ENCODE peak calls at places on chromosomes 6 and 20, in four cellular contexts. G is GM12891, S is GM12878, X is K562. V is an unnamed sample.

GRCh38 chr6:47034919-47035318 is 7.2 kb downstream of the ADGRF1 start:
- DNase-seq in G (no peak), S (no peak), X (no peak), V (no peak)

GRCh38 chr6:42363906-42364859 is 87.5 kb downstream of the TRERF1 start:
- DNase-seq in G (no peak), S (no peak), X (no peak), V (no peak)

GRCh38 chr6:165599596-165600487 is 63.2 kb downstream of the PDE10A start:
- DNase-seq in G (no peak), S (no peak), X (no peak), V (no peak)

GRCh38 chr20:2899243-2899642 is 26.0 kb downstream of the PTPRA start:
- DNase-seq in G (no peak), S (peak; percentile 12), X (no peak), V (no peak)

GRCh38 chr6:106114492-106114891 is 28.4 kb downstream of the PRDM1 start:
- DNase-seq in G (no peak), S (peak; percentile 62), X (no peak), V (no peak)

GRCh38 chr6:27053738-27054137 is 193.8 kb upstream of the PRSS16 start:
- DNase-seq in G (no peak), S (peak; percentile 38), X (no peak), V (no peak)

GRCh38 chr20:63114693-63115069 is 101.2 kb downstream of the YTHDF1 start:
- DNase-seq in G (no peak), S (no peak), X (no peak), V (no peak)

GRCh38 chr6:75563032-75563431 is 38.6 kb upstream of the SENP6 start:
- DNase-seq in G (no peak), S (no peak), X (peak; percentile 30), V (peak; percentile 24)

GRCh38 chr20:23629542-23630391 is 8.0 kb downstream of the CST3 start:
- DNase-seq in G (no peak), S (no peak), X (no peak), V (no peak)

GRCh38 chr20:32576560-32576959 is 8.6 kb downstream of the NOL4L start:
- DNase-seq in G (no peak), S (no peak), X (no peak), V (no peak)

GRCh38 chr6:154613137-154613676 is 102.7 kb upstream of the CNKSR3 start:
- DNase-seq in G (no peak), S (no peak), X (peak; percentile 69), V (no peak)
- TF ChIP-seq POLR2AphosphoS5 in G (no peak), S (no peak), X (no peak), V (no peak)

GRCh38 chr20:45432294-45432693 is 16.4 kb downstream of the PIGT start:
- DNase-seq in G (no peak), S (peak; percentile 76), X (no peak), V (peak; percentile 93)
- TF ChIP-seq SPI1 in G (peak; percentile 74), S (peak; percentile 59), X (no peak), V (peak; percentile 90)

GRCh38 chr6:32968093-32968769 is at the start of gene BRD2:
- DNase-seq in G (peak; percentile 76), S (peak; percentile 93), X (peak; percentile 99), V (peak; percentile 97)

GRCh38 chr6:32968770-32969684 is 633 bp downstream of the BRD2 start:
- DNase-seq in G (peak; percentile 57), S (no peak), X (peak; percentile 94), V (peak; percentile 91)

GRCh38 chr6:32969685-32970412 is 1.5 kb downstream of the BRD2 start:
- DNase-seq in G (no peak), S (no peak), X (peak; percentile 93), V (peak; percentile 68)

GRCh38 chr6:32965901-32966300 is 2.5 kb upstream of the BRD2 start:
- DNase-seq in G (no peak), S (no peak), X (no peak), V (no peak)

DNA sequence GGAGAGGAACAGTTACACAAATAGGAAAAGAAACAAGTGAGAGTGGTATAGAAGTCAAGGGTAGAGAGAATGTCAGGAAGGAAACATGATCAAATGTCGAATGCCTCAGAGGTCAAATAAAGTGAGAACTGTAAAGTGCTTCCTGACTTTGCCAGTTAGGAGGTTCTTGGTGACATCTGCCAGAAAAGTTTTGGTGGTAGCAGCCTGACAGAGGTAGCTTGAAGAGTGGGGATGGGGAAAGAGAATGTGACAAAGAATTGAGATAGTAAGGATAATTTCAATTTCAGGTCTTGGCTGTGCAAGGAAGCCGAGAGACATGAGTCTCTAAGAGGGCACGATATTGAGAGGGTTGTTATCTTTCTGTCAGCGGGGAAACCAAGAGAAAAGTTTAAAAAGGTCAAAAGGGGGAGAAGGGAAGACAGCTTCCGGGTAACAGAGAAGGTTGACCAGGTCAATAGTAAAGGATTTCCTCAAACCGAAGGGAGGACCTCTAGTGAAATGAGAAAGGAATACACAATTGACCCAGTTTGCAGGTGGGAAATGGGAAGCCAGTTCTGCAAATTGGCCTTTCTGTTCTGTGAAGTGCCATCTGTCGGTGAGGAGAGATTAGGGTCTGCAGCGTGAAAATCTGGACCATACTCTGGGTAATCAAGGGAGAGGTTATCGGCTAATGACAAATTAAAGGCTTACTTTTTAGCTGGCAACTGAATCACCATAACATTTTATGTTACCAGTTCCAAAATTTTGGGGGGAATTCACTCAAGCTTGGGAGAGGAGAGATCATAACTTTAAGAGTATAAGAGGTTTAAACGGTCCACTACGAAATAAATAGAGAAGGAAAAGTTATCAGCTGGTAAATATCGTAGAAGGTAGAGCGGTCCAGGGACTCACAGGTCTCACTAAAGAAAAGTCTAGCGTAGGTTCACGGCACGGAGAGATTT is 973 bp upstream of the BRD2 start:
- DNase-seq in G (no peak), S (no peak), X (peak; percentile 90), V (peak; percentile 76)
- TF ChIP-seq POLR2AphosphoS5 in G (peak; percentile 16), S (no peak), X (no peak), V (no peak)

GRCh38 chr20:61056136-61056535 is 195.9 kb upstream of the CDH4 start:
- DNase-seq in G (no peak), S (no peak), X (no peak), V (no peak)
- TF ChIP-seq SPI1 in G (no peak), S (no peak), X (no peak), V (no peak)

DNA sequence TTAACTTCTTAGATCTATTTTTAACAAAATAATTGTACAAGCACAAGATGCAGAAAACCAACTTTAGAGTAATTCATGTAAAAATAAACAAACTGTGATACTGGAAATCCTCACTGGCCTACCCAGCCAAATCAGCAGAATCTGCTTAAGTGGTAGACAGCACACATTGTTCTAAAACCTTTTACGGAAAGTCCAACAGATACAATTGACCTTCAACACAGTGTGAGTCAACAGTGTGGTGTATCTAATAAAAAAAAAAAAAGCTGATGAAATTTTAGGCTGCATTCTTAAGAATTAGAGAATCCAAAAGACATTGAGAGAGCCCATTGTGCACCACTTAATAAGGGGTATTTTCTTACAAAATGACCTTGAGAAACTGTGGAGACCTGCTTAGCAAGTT is 174.5 kb downstream of the COL21A1 start:
- DNase-seq in G (no peak), S (no peak), X (no peak), V (no peak)
- TF ChIP-seq POLR2AphosphoS5 in G (no peak), S (no peak), X (no peak), V (no peak)

GRCh38 chr6:124854338-124854922 is 107.8 kb upstream of the RNF217 start:
- DNase-seq in G (no peak), S (no peak), X (no peak), V (no peak)
- TF ChIP-seq SPI1 in G (no peak), S (no peak), X (no peak), V (no peak)

GRCh38 chr6:43799671-43800623 is 29.9 kb downstream of the VEGFA start:
- DNase-seq in G (no peak), S (no peak), X (peak; percentile 52), V (peak; percentile 92)

GRCh38 chr6:43803055-43803782 is 33.2 kb downstream of the VEGFA start:
- DNase-seq in G (no peak), S (no peak), X (peak; percentile 58), V (no peak)

GRCh38 chr6:43803783-43804549 is 34.0 kb downstream of the VEGFA start:
- DNase-seq in G (no peak), S (no peak), X (peak; percentile 52), V (peak; percentile 68)

GRCh38 chr6:43800746-43801488 is 30.9 kb downstream of the VEGFA start:
- DNase-seq in G (no peak), S (no peak), X (no peak), V (no peak)

DNA sequence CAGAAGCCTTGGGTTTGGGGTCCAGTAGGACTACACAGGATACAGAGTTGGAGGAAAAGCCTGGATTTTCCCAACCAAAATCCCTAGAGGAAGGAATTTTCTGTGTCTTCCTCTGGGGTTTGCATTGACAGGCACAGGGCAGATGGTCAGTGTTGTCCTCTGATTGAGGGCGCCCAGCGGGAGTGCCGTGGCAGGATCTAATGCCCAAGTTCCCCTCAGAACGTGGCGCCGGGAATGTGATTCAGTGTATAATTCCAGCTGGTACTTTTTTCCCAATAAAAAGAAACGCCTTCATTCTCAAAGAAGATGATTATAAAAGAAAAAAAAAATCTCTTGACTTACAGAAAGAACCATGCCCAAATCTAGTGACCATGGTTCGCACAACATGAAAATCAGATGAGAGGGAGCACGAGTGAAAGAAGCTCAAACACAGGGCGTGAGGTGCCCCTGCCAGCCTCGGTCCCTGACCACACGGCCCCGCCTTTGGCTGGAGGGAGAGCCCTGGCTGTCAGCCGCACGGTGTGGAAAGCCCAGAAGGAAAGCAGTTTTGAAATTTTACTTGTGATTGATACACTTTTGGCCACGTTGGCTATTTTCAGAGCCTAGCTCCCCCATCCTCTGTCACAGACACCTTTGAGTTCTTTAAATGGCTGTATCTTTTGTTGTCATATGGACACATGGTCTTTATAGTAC is 31.6 kb downstream of the VEGFA start:
- DNase-seq in G (no peak), S (no peak), X (no peak), V (no peak)
- TF ChIP-seq POLR2AphosphoS5 in G (no peak), S (no peak), X (no peak), V (no peak)

DNA sequence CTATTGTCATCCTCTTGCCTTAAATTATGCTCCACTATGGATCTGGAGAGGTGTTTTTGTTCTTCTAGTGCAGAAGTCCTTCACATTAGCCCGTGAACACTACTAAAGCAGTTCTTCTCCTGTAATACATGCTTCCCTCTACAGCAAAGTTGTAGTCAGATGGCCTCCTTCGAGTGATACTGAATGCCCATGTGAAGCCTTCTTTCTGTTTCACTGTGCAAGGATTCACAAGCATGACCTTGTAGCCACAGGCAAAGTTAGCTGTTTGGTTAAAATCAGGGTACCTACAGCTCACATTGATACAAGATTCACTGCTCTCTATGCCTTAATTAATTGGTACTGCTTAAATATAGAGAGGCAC is 47.6 kb downstream of the ARHGAP18 start:
- DNase-seq in G (no peak), S (peak; percentile 39), X (no peak), V (no peak)
- TF ChIP-seq SPI1 in G (no peak), S (no peak), X (no peak), V (no peak)

GRCh38 chr6:152846825-152847224 is 96.2 kb downstream of the VIP start:
- DNase-seq in G (no peak), S (no peak), X (peak; percentile 30), V (no peak)
- TF ChIP-seq POLR2AphosphoS5 in G (no peak), S (no peak), X (no peak), V (no peak)

V was measured in HL-60.